ENCODE peak calls at places on chromosomes 2 and 18, in eight cellular contexts. One of them, this sample, is unnamed. For H3K4me1 and H3K27me3, the result is how much of the 10 kb centered on the place peaks cover.

GRCh38 chr18:33820517-33821368 is 242.7 kb downstream of the ASXL3 start:
- DNase-seq in gastrocnemius medialis: no peak
- DNase-seq in naive thymus-derived CD4-positive, alpha-beta T cell: no peak
- DNase-seq in small intestine: peak
- DNase-seq in body of pancreas: peak
- DNase-seq in pancreas: peak
- DNase-seq in psoas muscle: no peak
- DNase-seq in RWPE2: no peak
- DNase-seq in this sample: no peak

GRCh38 chr2:196453613-196454047 is 185.9 kb upstream of the CCDC150 start:
- DNase-seq in naive thymus-derived CD4-positive, alpha-beta T cell: no peak
- DNase-seq in psoas muscle: no peak
- DNase-seq in RWPE2: no peak
- DNase-seq in pancreas: no peak
- DNase-seq in gastrocnemius medialis: no peak
- DNase-seq in small intestine: peak
- DNase-seq in body of pancreas: peak
- DNase-seq in this sample: peak

GRCh38 chr2:178327516-178327915 is 123.5 kb downstream of the PRKRA start:
- DNase-seq in small intestine: no peak
- DNase-seq in body of pancreas: no peak
- DNase-seq in gastrocnemius medialis: no peak
- DNase-seq in RWPE2: no peak
- DNase-seq in psoas muscle: no peak
- DNase-seq in pancreas: no peak
- DNase-seq in naive thymus-derived CD4-positive, alpha-beta T cell: no peak
- DNase-seq in this sample: no peak

GRCh38 chr2:212692466-212692865 is 153.9 kb upstream of the ERBB4 start:
- DNase-seq in gastrocnemius medialis: no peak
- DNase-seq in pancreas: no peak
- DNase-seq in psoas muscle: no peak
- DNase-seq in naive thymus-derived CD4-positive, alpha-beta T cell: no peak
- DNase-seq in RWPE2: no peak
- DNase-seq in body of pancreas: no peak
- DNase-seq in small intestine: no peak
- DNase-seq in this sample: no peak

GRCh38 chr2:197615033-197615652 is 60.2 kb downstream of the RFTN2 start:
- DNase-seq in RWPE2: no peak
- DNase-seq in psoas muscle: no peak
- DNase-seq in body of pancreas: no peak
- DNase-seq in pancreas: no peak
- DNase-seq in naive thymus-derived CD4-positive, alpha-beta T cell: no peak
- DNase-seq in small intestine: peak
- DNase-seq in gastrocnemius medialis: no peak
- DNase-seq in this sample: no peak

GRCh38 chr2:234366891-234367290 is 130.0 kb downstream of the ARL4C start:
- DNase-seq in gastrocnemius medialis: no peak
- DNase-seq in psoas muscle: no peak
- DNase-seq in small intestine: no peak
- DNase-seq in naive thymus-derived CD4-positive, alpha-beta T cell: no peak
- DNase-seq in pancreas: no peak
- DNase-seq in RWPE2: no peak
- DNase-seq in body of pancreas: no peak
- DNase-seq in this sample: no peak

GRCh38 chr2:236675051-236675450 is 105.4 kb downstream of the ACKR3 start:
- DNase-seq in RWPE2: no peak
- DNase-seq in body of pancreas: no peak
- DNase-seq in small intestine: no peak
- DNase-seq in pancreas: no peak
- DNase-seq in gastrocnemius medialis: no peak
- DNase-seq in naive thymus-derived CD4-positive, alpha-beta T cell: no peak
- DNase-seq in psoas muscle: no peak
- DNase-seq in this sample: no peak

GRCh38 chr18:6509417-6510198 is 94.9 kb upstream of the L3MBTL4 start:
- DNase-seq in RWPE2: no peak
- DNase-seq in pancreas: no peak
- DNase-seq in small intestine: no peak
- DNase-seq in gastrocnemius medialis: no peak
- DNase-seq in naive thymus-derived CD4-positive, alpha-beta T cell: no peak
- DNase-seq in psoas muscle: no peak
- DNase-seq in body of pancreas: no peak
- DNase-seq in this sample: no peak

GRCh38 chr2:20361903-20362302 is 11.3 kb upstream of the PUM2 start:
- DNase-seq in small intestine: no peak
- DNase-seq in body of pancreas: no peak
- DNase-seq in naive thymus-derived CD4-positive, alpha-beta T cell: no peak
- DNase-seq in gastrocnemius medialis: no peak
- DNase-seq in psoas muscle: no peak
- DNase-seq in RWPE2: no peak
- DNase-seq in pancreas: no peak
- DNase-seq in this sample: no peak

GRCh38 chr2:205868773-205869333 is 186.6 kb downstream of the NRP2 start:
- DNase-seq in psoas muscle: no peak
- DNase-seq in RWPE2: no peak
- DNase-seq in pancreas: no peak
- DNase-seq in naive thymus-derived CD4-positive, alpha-beta T cell: no peak
- DNase-seq in body of pancreas: no peak
- DNase-seq in gastrocnemius medialis: no peak
- DNase-seq in small intestine: no peak
- DNase-seq in this sample: no peak

GRCh38 chr2:44938287-44939073 is 3.0 kb upstream of the SIX3 start:
- DNase-seq in gastrocnemius medialis: no peak
- DNase-seq in small intestine: no peak
- DNase-seq in RWPE2: no peak
- DNase-seq in body of pancreas: no peak
- DNase-seq in psoas muscle: peak
- DNase-seq in pancreas: no peak
- DNase-seq in naive thymus-derived CD4-positive, alpha-beta T cell: no peak
- DNase-seq in this sample: peak

GRCh38 chr2:85064927-85065630 is 68.1 kb upstream of the TCF7L1 start:
- DNase-seq in pancreas: no peak
- DNase-seq in small intestine: no peak
- DNase-seq in gastrocnemius medialis: no peak
- DNase-seq in body of pancreas: no peak
- DNase-seq in RWPE2: no peak
- DNase-seq in psoas muscle: no peak
- DNase-seq in naive thymus-derived CD4-positive, alpha-beta T cell: no peak
- DNase-seq in this sample: no peak

DNA sequence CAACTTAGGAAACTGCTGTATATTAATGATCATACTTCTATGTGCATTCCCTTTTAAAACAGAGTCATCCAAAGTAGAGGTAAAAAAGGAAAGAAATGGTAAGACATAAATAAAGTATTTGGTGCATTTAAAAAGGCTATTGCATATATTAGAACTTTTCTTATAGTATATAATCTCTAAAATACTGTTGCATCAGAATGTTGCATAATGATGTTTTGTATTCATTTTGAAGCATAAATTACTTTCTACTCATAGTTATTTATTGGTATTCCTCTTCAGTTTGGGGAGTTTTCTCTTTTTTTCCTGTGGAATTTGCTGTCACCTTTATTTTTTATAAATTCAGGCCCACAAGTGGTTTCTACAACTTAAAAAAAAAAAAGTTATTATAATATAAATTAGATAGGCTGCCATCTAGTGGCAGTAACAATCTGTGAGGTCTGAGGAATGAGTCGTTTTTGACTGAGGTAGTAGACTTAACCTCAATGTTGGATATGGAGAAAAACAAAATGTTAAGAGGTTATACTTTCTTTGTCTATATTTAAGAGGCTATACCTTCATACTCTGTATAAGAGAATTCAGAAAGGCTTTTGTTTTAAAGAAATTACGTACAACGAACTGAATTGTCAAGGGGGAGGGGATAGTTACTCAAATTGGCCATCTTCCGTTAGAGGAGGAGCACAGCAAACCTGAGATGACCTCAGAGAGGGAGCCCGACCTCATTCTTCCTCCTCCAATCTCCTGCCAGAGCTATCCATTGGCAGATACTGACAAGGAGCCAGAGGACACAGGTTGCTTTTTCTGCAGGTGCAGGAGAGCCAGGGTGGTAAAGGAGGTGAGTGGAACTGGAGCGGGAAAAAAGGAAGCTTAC is 23.8 kb downstream of the ANKAR start:
- DNase-seq in psoas muscle: no peak
- DNase-seq in RWPE2: no peak
- DNase-seq in body of pancreas: peak
- DNase-seq in naive thymus-derived CD4-positive, alpha-beta T cell: no peak
- DNase-seq in gastrocnemius medialis: no peak
- DNase-seq in small intestine: peak
- DNase-seq in pancreas: no peak
- DNase-seq in this sample: peak
- H3K4me3 ChIP-seq in psoas muscle: peak
- H3K4me3 ChIP-seq in RWPE2: no peak
- H3K4me3 ChIP-seq in body of pancreas: no peak
- H3K4me3 ChIP-seq in naive thymus-derived CD4-positive, alpha-beta T cell: no peak
- H3K4me3 ChIP-seq in gastrocnemius medialis: no peak
- H3K4me3 ChIP-seq in small intestine: no peak
- H3K4me3 ChIP-seq in pancreas: no peak
- H3K4me3 ChIP-seq in this sample: no peak

DNA sequence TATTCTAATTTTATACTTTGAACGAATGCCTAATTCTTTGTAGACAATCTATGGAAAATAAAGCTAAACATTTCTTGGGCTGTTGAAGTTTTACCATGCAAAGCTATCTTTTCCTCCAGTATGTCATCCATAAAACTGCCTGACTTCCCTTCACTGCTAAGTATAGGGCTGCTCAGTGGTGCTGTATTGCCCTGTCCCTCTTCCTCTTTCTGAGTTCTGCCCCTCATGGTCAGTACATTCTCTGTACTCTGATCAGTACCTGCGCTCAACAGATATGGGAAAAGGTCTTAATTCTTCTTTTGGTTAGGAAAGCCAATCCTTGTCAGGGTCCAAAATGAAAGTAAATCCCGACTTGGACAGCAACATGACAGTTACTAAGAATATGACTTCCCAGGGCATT is 321.9 kb downstream of the RAD51AP2 start:
- DNase-seq in naive thymus-derived CD4-positive, alpha-beta T cell: no peak
- DNase-seq in RWPE2: no peak
- DNase-seq in pancreas: no peak
- DNase-seq in body of pancreas: no peak
- DNase-seq in small intestine: no peak
- DNase-seq in gastrocnemius medialis: no peak
- DNase-seq in psoas muscle: no peak
- DNase-seq in this sample: no peak
- H3K4me1 ChIP-seq in naive thymus-derived CD4-positive, alpha-beta T cell: under half
- H3K4me1 ChIP-seq in RWPE2: under half
- H3K4me1 ChIP-seq in pancreas: under half
- H3K4me1 ChIP-seq in body of pancreas: under half
- H3K4me1 ChIP-seq in small intestine: under half
- H3K4me1 ChIP-seq in gastrocnemius medialis: under half
- H3K4me1 ChIP-seq in psoas muscle: under half
- H3K4me1 ChIP-seq in this sample: under half

GRCh38 chr2:63049291-63050185 is 1.1 kb upstream of the OTX1 start:
- DNase-seq in psoas muscle: no peak
- DNase-seq in gastrocnemius medialis: no peak
- DNase-seq in body of pancreas: no peak
- DNase-seq in RWPE2: peak
- DNase-seq in pancreas: no peak
- DNase-seq in naive thymus-derived CD4-positive, alpha-beta T cell: no peak
- DNase-seq in small intestine: no peak
- DNase-seq in this sample: peak

GRCh38 chr2:63051795-63052333 is 1.2 kb downstream of the OTX1 start:
- DNase-seq in body of pancreas: no peak
- DNase-seq in naive thymus-derived CD4-positive, alpha-beta T cell: no peak
- DNase-seq in RWPE2: no peak
- DNase-seq in gastrocnemius medialis: no peak
- DNase-seq in small intestine: no peak
- DNase-seq in psoas muscle: no peak
- DNase-seq in pancreas: peak
- DNase-seq in this sample: no peak

GRCh38 chr2:63052411-63053234 is 2.0 kb downstream of the OTX1 start:
- DNase-seq in pancreas: peak
- DNase-seq in RWPE2: no peak
- DNase-seq in small intestine: no peak
- DNase-seq in naive thymus-derived CD4-positive, alpha-beta T cell: no peak
- DNase-seq in psoas muscle: no peak
- DNase-seq in body of pancreas: no peak
- DNase-seq in gastrocnemius medialis: no peak
- DNase-seq in this sample: no peak

GRCh38 chr2:63050186-63050915 is at the start of gene OTX1:
- DNase-seq in pancreas: peak
- DNase-seq in body of pancreas: peak
- DNase-seq in RWPE2: peak
- DNase-seq in psoas muscle: peak
- DNase-seq in naive thymus-derived CD4-positive, alpha-beta T cell: no peak
- DNase-seq in gastrocnemius medialis: no peak
- DNase-seq in small intestine: peak
- DNase-seq in this sample: peak

GRCh38 chr2:63050916-63051794 is 525 bp downstream of the OTX1 start:
- DNase-seq in pancreas: peak
- DNase-seq in RWPE2: no peak
- DNase-seq in naive thymus-derived CD4-positive, alpha-beta T cell: no peak
- DNase-seq in psoas muscle: no peak
- DNase-seq in gastrocnemius medialis: no peak
- DNase-seq in small intestine: no peak
- DNase-seq in body of pancreas: peak
- DNase-seq in this sample: peak
- H3K27me3 ChIP-seq in pancreas: under half
- H3K27me3 ChIP-seq in RWPE2: under half
- H3K27me3 ChIP-seq in naive thymus-derived CD4-positive, alpha-beta T cell: under half
- H3K27me3 ChIP-seq in psoas muscle: under half
- H3K27me3 ChIP-seq in gastrocnemius medialis: half or more
- H3K27me3 ChIP-seq in small intestine: half or more
- H3K27me3 ChIP-seq in body of pancreas: under half
- H3K27me3 ChIP-seq in this sample: under half

DNA sequence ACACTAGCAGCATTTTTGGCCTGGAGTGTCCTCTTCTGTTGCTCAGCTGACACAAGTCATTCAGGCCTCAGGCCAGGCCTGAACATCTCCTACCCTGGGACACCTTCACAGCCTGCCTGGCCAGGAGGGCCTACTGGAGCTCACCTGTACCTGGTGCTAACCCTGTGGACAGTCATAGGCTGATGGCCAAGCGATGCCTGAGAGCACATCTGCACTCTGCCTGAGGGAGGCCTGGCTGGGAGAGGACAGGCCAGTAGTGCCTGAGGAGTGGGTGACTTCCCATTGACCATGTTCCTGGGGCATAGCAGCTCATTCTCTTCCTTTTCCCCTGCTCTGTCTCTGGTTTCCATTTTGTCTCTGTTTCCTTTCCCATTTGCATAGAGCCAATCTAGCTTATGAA is 149.5 kb upstream of the HS6ST1 start:
- DNase-seq in psoas muscle: no peak
- DNase-seq in pancreas: no peak
- DNase-seq in body of pancreas: no peak
- DNase-seq in small intestine: no peak
- DNase-seq in naive thymus-derived CD4-positive, alpha-beta T cell: no peak
- DNase-seq in RWPE2: no peak
- DNase-seq in gastrocnemius medialis: no peak
- DNase-seq in this sample: no peak
- H3K4me3 ChIP-seq in psoas muscle: no peak
- H3K4me3 ChIP-seq in pancreas: no peak
- H3K4me3 ChIP-seq in body of pancreas: no peak
- H3K4me3 ChIP-seq in small intestine: no peak
- H3K4me3 ChIP-seq in naive thymus-derived CD4-positive, alpha-beta T cell: no peak
- H3K4me3 ChIP-seq in RWPE2: no peak
- H3K4me3 ChIP-seq in gastrocnemius medialis: no peak
- H3K4me3 ChIP-seq in this sample: no peak